ENCODE peak calls at places on chromosomes 13 and 19, in seven cellular contexts. One of them, this sample, is unnamed.

GRCh38 chr13:27641711-27642502 is 20.2 kb downstream of the POLR1D start:
- DNase-seq in fibroblast of lung: peak; percentile 28
- DNase-seq in foreskin fibroblast: no peak
- DNase-seq in fibroblast of mammary gland: no peak
- DNase-seq in prostate gland: no peak
- DNase-seq in cardiac fibroblast: no peak
- DNase-seq in OCI-LY7: no peak
- DNase-seq in this sample: no peak

GRCh38 chr19:38686530-38686888 is 39.1 kb downstream of the ACTN4 start:
- DNase-seq in fibroblast of lung: no peak
- DNase-seq in foreskin fibroblast: no peak
- DNase-seq in fibroblast of mammary gland: no peak
- DNase-seq in prostate gland: no peak
- DNase-seq in cardiac fibroblast: no peak
- DNase-seq in OCI-LY7: no peak
- DNase-seq in this sample: no peak

GRCh38 chr13:66501187-66501586 is 728.9 kb downstream of the PCDH9 start:
- DNase-seq in fibroblast of lung: peak; percentile 55
- DNase-seq in foreskin fibroblast: peak; percentile 26
- DNase-seq in fibroblast of mammary gland: peak; percentile 63
- DNase-seq in prostate gland: no peak
- DNase-seq in cardiac fibroblast: peak; percentile 59
- DNase-seq in OCI-LY7: no peak
- DNase-seq in this sample: no peak

GRCh38 chr13:74647991-74648390 is 513.8 kb upstream of the KLF12 start:
- DNase-seq in fibroblast of lung: no peak
- DNase-seq in foreskin fibroblast: no peak
- DNase-seq in fibroblast of mammary gland: no peak
- DNase-seq in prostate gland: no peak
- DNase-seq in cardiac fibroblast: no peak
- DNase-seq in OCI-LY7: no peak
- DNase-seq in this sample: no peak

GRCh38 chr19:47511128-47511517 is 3.7 kb downstream of the NAPA start:
- DNase-seq in fibroblast of lung: no peak
- DNase-seq in foreskin fibroblast: no peak
- DNase-seq in fibroblast of mammary gland: peak; percentile 67
- DNase-seq in prostate gland: no peak
- DNase-seq in cardiac fibroblast: peak; percentile 63
- DNase-seq in OCI-LY7: no peak
- DNase-seq in this sample: no peak

GRCh38 chr19:27909185-27909840 is 1303.6 kb downstream of the UQCRFS1 start:
- DNase-seq in fibroblast of lung: no peak
- DNase-seq in foreskin fibroblast: no peak
- DNase-seq in fibroblast of mammary gland: no peak
- DNase-seq in prostate gland: no peak
- DNase-seq in cardiac fibroblast: no peak
- DNase-seq in OCI-LY7: no peak
- DNase-seq in this sample: no peak

GRCh38 chr19:33628921-33629825 is 7.4 kb downstream of the CHST8 start:
- DNase-seq in fibroblast of lung: no peak
- DNase-seq in foreskin fibroblast: no peak
- DNase-seq in fibroblast of mammary gland: no peak
- DNase-seq in prostate gland: no peak
- DNase-seq in cardiac fibroblast: no peak
- DNase-seq in OCI-LY7: no peak
- DNase-seq in this sample: no peak

GRCh38 chr19:29841559-29842367 is 30.0 kb downstream of the CCNE1 start:
- DNase-seq in fibroblast of lung: peak; percentile 49
- DNase-seq in foreskin fibroblast: peak; percentile 37
- DNase-seq in fibroblast of mammary gland: peak; percentile 28
- DNase-seq in prostate gland: no peak
- DNase-seq in cardiac fibroblast: peak; percentile 40
- DNase-seq in OCI-LY7: peak; percentile 42
- DNase-seq in this sample: no peak

GRCh38 chr19:47699360-47699917 is 13.8 kb upstream of the EHD2 start:
- DNase-seq in fibroblast of lung: no peak
- DNase-seq in foreskin fibroblast: no peak
- DNase-seq in fibroblast of mammary gland: peak; percentile 45
- DNase-seq in prostate gland: no peak
- DNase-seq in cardiac fibroblast: peak; percentile 43
- DNase-seq in OCI-LY7: peak; percentile 60
- DNase-seq in this sample: no peak

GRCh38 chr19:10005632-10006334 is 4.5 kb downstream of the COL5A3 start:
- DNase-seq in fibroblast of lung: no peak
- DNase-seq in foreskin fibroblast: no peak
- DNase-seq in fibroblast of mammary gland: no peak
- DNase-seq in prostate gland: no peak
- DNase-seq in cardiac fibroblast: no peak
- DNase-seq in OCI-LY7: no peak
- DNase-seq in this sample: no peak

DNA sequence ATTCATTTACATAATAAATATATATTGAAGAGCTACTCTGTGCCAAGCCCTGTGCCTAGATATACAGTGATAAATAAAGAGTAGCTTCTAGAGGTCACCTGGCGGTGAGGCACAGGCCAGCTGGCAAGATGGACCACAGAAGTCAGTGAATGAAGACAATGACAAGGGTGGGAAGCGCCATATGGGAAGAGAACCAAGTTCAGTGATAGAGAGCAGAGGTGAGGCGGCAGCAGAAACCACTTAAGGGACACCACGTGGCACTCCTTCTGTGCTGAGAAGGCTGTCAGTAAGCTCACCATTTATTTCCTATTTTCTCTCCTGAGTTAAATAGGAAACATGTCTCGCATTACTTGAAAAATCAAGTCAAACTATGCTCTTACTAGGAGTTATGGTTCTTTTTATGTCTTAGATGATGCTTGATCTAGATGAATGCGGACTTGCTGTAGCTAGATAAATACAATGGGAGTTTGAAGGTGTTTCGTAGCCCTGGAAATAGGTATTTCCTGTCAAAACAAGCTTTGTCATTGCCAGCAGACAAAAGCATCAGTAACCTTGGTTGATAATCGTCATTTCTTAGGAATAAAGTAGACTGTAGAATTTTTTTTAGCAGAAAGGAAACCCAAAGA is 17.8 kb downstream of the ALOX5AP start:
- DNase-seq in fibroblast of lung: no peak
- DNase-seq in foreskin fibroblast: no peak
- DNase-seq in fibroblast of mammary gland: no peak
- DNase-seq in prostate gland: no peak
- DNase-seq in cardiac fibroblast: no peak
- DNase-seq in OCI-LY7: no peak
- DNase-seq in this sample: no peak
- H3K4me3 ChIP-seq in fibroblast of lung: no peak overlapping the region
- H3K4me3 ChIP-seq in foreskin fibroblast: no peak overlapping the region
- H3K4me3 ChIP-seq in fibroblast of mammary gland: no peak overlapping the region
- H3K4me3 ChIP-seq in prostate gland: no peak overlapping the region
- H3K4me3 ChIP-seq in cardiac fibroblast: no peak overlapping the region
- H3K4me3 ChIP-seq in OCI-LY7: no peak overlapping the region
- H3K4me3 ChIP-seq in this sample: no peak overlapping the region

GRCh38 chr13:111609631-111610030 is 289.2 kb downstream of the TEX29 start:
- DNase-seq in fibroblast of lung: no peak
- DNase-seq in foreskin fibroblast: no peak
- DNase-seq in fibroblast of mammary gland: no peak
- DNase-seq in prostate gland: no peak
- DNase-seq in cardiac fibroblast: no peak
- DNase-seq in OCI-LY7: no peak
- DNase-seq in this sample: no peak

GRCh38 chr13:111602874-111603273 is 282.4 kb downstream of the TEX29 start:
- DNase-seq in fibroblast of lung: no peak
- DNase-seq in foreskin fibroblast: no peak
- DNase-seq in fibroblast of mammary gland: no peak
- DNase-seq in prostate gland: no peak
- DNase-seq in cardiac fibroblast: no peak
- DNase-seq in OCI-LY7: no peak
- DNase-seq in this sample: no peak

GRCh38 chr13:111598751-111599150 is 278.3 kb downstream of the TEX29 start:
- DNase-seq in fibroblast of lung: no peak
- DNase-seq in foreskin fibroblast: no peak
- DNase-seq in fibroblast of mammary gland: no peak
- DNase-seq in prostate gland: no peak
- DNase-seq in cardiac fibroblast: no peak
- DNase-seq in OCI-LY7: no peak
- DNase-seq in this sample: no peak

GRCh38 chr13:111599791-111600190 is 279.3 kb downstream of the TEX29 start:
- DNase-seq in fibroblast of lung: no peak
- DNase-seq in foreskin fibroblast: no peak
- DNase-seq in fibroblast of mammary gland: no peak
- DNase-seq in prostate gland: no peak
- DNase-seq in cardiac fibroblast: no peak
- DNase-seq in OCI-LY7: no peak
- DNase-seq in this sample: no peak

GRCh38 chr13:111604087-111604486 is 283.6 kb downstream of the TEX29 start:
- DNase-seq in fibroblast of lung: no peak
- DNase-seq in foreskin fibroblast: no peak
- DNase-seq in fibroblast of mammary gland: no peak
- DNase-seq in prostate gland: no peak
- DNase-seq in cardiac fibroblast: no peak
- DNase-seq in OCI-LY7: no peak
- DNase-seq in this sample: no peak
- TF ChIP-seq CTCF in fibroblast of lung: no peak
- TF ChIP-seq CTCF in foreskin fibroblast: no peak
- TF ChIP-seq CTCF in fibroblast of mammary gland: no peak
- TF ChIP-seq CTCF in prostate gland: no peak
- TF ChIP-seq CTCF in cardiac fibroblast: no peak
- TF ChIP-seq CTCF in OCI-LY7: no peak
- TF ChIP-seq CTCF in this sample: no peak

GRCh38 chr19:49118565-49119410 is at the start of gene C19orf73:
- DNase-seq in fibroblast of lung: peak; percentile 89
- DNase-seq in foreskin fibroblast: peak; percentile 93
- DNase-seq in fibroblast of mammary gland: peak; percentile 87
- DNase-seq in prostate gland: peak; percentile 94
- DNase-seq in cardiac fibroblast: peak; percentile 96
- DNase-seq in OCI-LY7: peak; percentile 95
- DNase-seq in this sample: peak; percentile 33
- H3K4me3 ChIP-seq in fibroblast of lung: peak within 1 kb of the TSS; percentile 36
- H3K4me3 ChIP-seq in foreskin fibroblast: peak within 1 kb of the TSS; percentile 77
- H3K4me3 ChIP-seq in fibroblast of mammary gland: peak within 1 kb of the TSS; percentile 63
- H3K4me3 ChIP-seq in prostate gland: peak within 1 kb of the TSS; percentile 58
- H3K4me3 ChIP-seq in cardiac fibroblast: peak within 1 kb of the TSS; percentile 76
- H3K4me3 ChIP-seq in OCI-LY7: peak within 1 kb of the TSS; percentile 79
- H3K4me3 ChIP-seq in this sample: peak within 1 kb of the TSS; percentile 77

GRCh38 chr13:51765142-51765515 is 38.8 kb downstream of the DHRS12 start:
- DNase-seq in fibroblast of lung: no peak
- DNase-seq in foreskin fibroblast: no peak
- DNase-seq in fibroblast of mammary gland: no peak
- DNase-seq in prostate gland: no peak
- DNase-seq in cardiac fibroblast: no peak
- DNase-seq in OCI-LY7: no peak
- DNase-seq in this sample: no peak

GRCh38 chr13:51768378-51768921 is 35.5 kb downstream of the DHRS12 start:
- DNase-seq in fibroblast of lung: no peak
- DNase-seq in foreskin fibroblast: no peak
- DNase-seq in fibroblast of mammary gland: no peak
- DNase-seq in prostate gland: no peak
- DNase-seq in cardiac fibroblast: no peak
- DNase-seq in OCI-LY7: no peak
- DNase-seq in this sample: no peak

GRCh38 chr13:51769455-51770127 is 34.4 kb downstream of the DHRS12 start:
- DNase-seq in fibroblast of lung: no peak
- DNase-seq in foreskin fibroblast: no peak
- DNase-seq in fibroblast of mammary gland: peak; percentile 52
- DNase-seq in prostate gland: peak; percentile 49
- DNase-seq in cardiac fibroblast: peak; percentile 35
- DNase-seq in OCI-LY7: no peak
- DNase-seq in this sample: no peak

GRCh38 chr13:51768976-51769375 is 35.0 kb downstream of the DHRS12 start:
- DNase-seq in fibroblast of lung: no peak
- DNase-seq in foreskin fibroblast: no peak
- DNase-seq in fibroblast of mammary gland: no peak
- DNase-seq in prostate gland: no peak
- DNase-seq in cardiac fibroblast: no peak
- DNase-seq in OCI-LY7: no peak
- DNase-seq in this sample: no peak

GRCh38 chr13:51767100-51767499 is 36.9 kb downstream of the DHRS12 start:
- DNase-seq in fibroblast of lung: no peak
- DNase-seq in foreskin fibroblast: no peak
- DNase-seq in fibroblast of mammary gland: no peak
- DNase-seq in prostate gland: no peak
- DNase-seq in cardiac fibroblast: no peak
- DNase-seq in OCI-LY7: no peak
- DNase-seq in this sample: no peak
- TF ChIP-seq CTCF in fibroblast of lung: no peak
- TF ChIP-seq CTCF in foreskin fibroblast: no peak
- TF ChIP-seq CTCF in fibroblast of mammary gland: peak; percentile 14
- TF ChIP-seq CTCF in prostate gland: no peak
- TF ChIP-seq CTCF in cardiac fibroblast: peak; percentile 3
- TF ChIP-seq CTCF in OCI-LY7: peak; percentile 41
- TF ChIP-seq CTCF in this sample: no peak